ENCODE peak calls at places on chromosome 19, in six cellular contexts. S is non-pigmented ciliary epithelial cell; A is T-helper 1 cell; R is activated CD4-positive, alpha-beta T cell treated with anti-CD3 and anti-CD28 coated beads, Interleukin-2, amount 50 U/mL, for 24 hours; Z is keratinocyte; D is astrocyte of the spinal cord. U is an unnamed sample.

GRCh38 chr19:13267131-13267530 is 116.9 kb downstream of the IER2 start:
- DNase-seq in S (no peak), A (no peak), R (no peak), Z (no peak), D (no peak), U (no peak)

GRCh38 chr19:55376381-55376933 is at the start of gene TMEM190:
- DNase-seq in S (no peak), A (no peak), R (no peak), Z (no peak), D (no peak), U (no peak)

GRCh38 chr19:12749938-12750521 is 1.6 kb upstream of the BEST2 start:
- DNase-seq in S (no peak), A (no peak), R (no peak), Z (no peak), D (peak), U (no peak)

GRCh38 chr19:36151144-36152051 is 849 bp downstream of the COX7A1 start:
- DNase-seq in S (no peak), A (no peak), R (no peak), Z (no peak), D (no peak), U (no peak)

GRCh38 chr19:41928754-41929535 is 696 bp upstream of the ERFL start:
- DNase-seq in S (no peak), A (no peak), R (no peak), Z (no peak), D (no peak), U (no peak)

GRCh38 chr19:40223135-40223822 is 3.2 kb downstream of the CCNP start:
- DNase-seq in S (no peak), A (peak), R (no peak), Z (no peak), D (no peak), U (no peak)

GRCh38 chr19:39166571-39167391 is 30.0 kb upstream of the NCCRP1 start:
- DNase-seq in S (no peak), A (no peak), R (no peak), Z (no peak), D (no peak), U (no peak)

GRCh38 chr19:39270091-39270871 is 2.1 kb downstream of the IFNL2 start:
- DNase-seq in S (no peak), A (no peak), R (no peak), Z (no peak), D (no peak), U (no peak)

GRCh38 chr19:11204943-11205349 is 7.6 kb upstream of the KANK2 start:
- DNase-seq in S (no peak), A (no peak), R (no peak), Z (no peak), D (no peak), U (no peak)

GRCh38 chr19:3868770-3869456 is at the start of gene ZFR2:
- DNase-seq in S (no peak), A (no peak), R (no peak), Z (no peak), D (no peak), U (no peak)

GRCh38 chr19:7942981-7943443 is 454 bp downstream of the TIMM44 start:
- DNase-seq in S (no peak), A (no peak), R (no peak), Z (no peak), D (peak), U (no peak)

GRCh38 chr19:33197591-33198000 is 3.5 kb downstream of the LRP3 start:
- DNase-seq in S (no peak), A (no peak), R (no peak), Z (no peak), D (no peak), U (no peak)

GRCh38 chr19:1177322-1178114 is 3.5 kb upstream of the SBNO2 start:
- DNase-seq in S (peak), A (no peak), R (no peak), Z (peak), D (peak), U (peak)

GRCh38 chr19:48400018-48400742 is 6.7 kb downstream of the GRIN2D start:
- DNase-seq in S (no peak), A (no peak), R (no peak), Z (no peak), D (peak), U (peak)

GRCh38 chr19:10431254-10431942 is 11.1 kb downstream of the PDE4A start:
- DNase-seq in S (no peak), A (peak), R (no peak), Z (no peak), D (no peak), U (no peak)

GRCh38 chr19:44740351-44740824 is 8.1 kb upstream of the BCL3 start:
- DNase-seq in S (no peak), A (no peak), R (no peak), Z (no peak), D (no peak), U (no peak)

GRCh38 chr19:15101479-15102082 is 5.6 kb upstream of the SYDE1 start:
- DNase-seq in S (no peak), A (no peak), R (peak), Z (no peak), D (peak), U (peak)

GRCh38 chr19:54188224-54188871 is 1.0 kb downstream of the MBOAT7 start:
- DNase-seq in S (no peak), A (no peak), R (peak), Z (no peak), D (peak), U (peak)

GRCh38 chr19:42512743-42513304 is 15.5 kb downstream of the CEACAM1 start:
- DNase-seq in S (no peak), A (no peak), R (peak), Z (no peak), D (no peak), U (no peak)

GRCh38 chr19:12692960-12693359 is 3.5 kb downstream of the FBXW9 start:
- DNase-seq in S (no peak), A (no peak), R (no peak), Z (no peak), D (no peak), U (no peak)

GRCh38 chr19:17957887-17958286 is 9.0 kb upstream of the KCNN1 start:
- DNase-seq in S (no peak), A (no peak), R (no peak), Z (no peak), D (no peak), U (no peak)

GRCh38 chr19:7645656-7646425 is 8.9 kb downstream of the STXBP2 start:
- DNase-seq in S (no peak), A (no peak), R (no peak), Z (no peak), D (no peak), U (no peak)

GRCh38 chr19:45156751-45157150 is 4.0 kb downstream of the NKPD1 start:
- DNase-seq in S (no peak), A (no peak), R (no peak), Z (no peak), D (no peak), U (no peak)

GRCh38 chr19:7868671-7869452 is 5.3 kb downstream of the PRR36 start:
- DNase-seq in S (no peak), A (peak), R (peak), Z (no peak), D (peak), U (peak)

GRCh38 chr19:7541828-7542443 is 6.4 kb downstream of the PNPLA6 start:
- DNase-seq in S (no peak), A (no peak), R (no peak), Z (no peak), D (no peak), U (no peak)

GRCh38 chr19:49442354-49442753 is 1.0 kb upstream of the SLC17A7 start:
- DNase-seq in S (no peak), A (no peak), R (no peak), Z (no peak), D (no peak), U (no peak)

GRCh38 chr19:31313291-31314030 is 35.8 kb downstream of the TSHZ3 start:
- DNase-seq in S (no peak), A (no peak), R (no peak), Z (no peak), D (no peak), U (no peak)

GRCh38 chr19:2084993-2085720 is 11.0 kb downstream of the MOB3A start:
- DNase-seq in S (no peak), A (peak), R (peak), Z (no peak), D (no peak), U (peak)

GRCh38 chr19:6261883-6262282 is 17.9 kb downstream of the MLLT1 start:
- DNase-seq in S (no peak), A (no peak), R (no peak), Z (no peak), D (no peak), U (no peak)

U was measured in endothelial cell of umbilical vein.